ENCODE peak calls at places on chromosome 3, in six cellular contexts. One of them, this sample, is unnamed.

GRCh38 chr3:190012314-190012782 is 108.3 kb downstream of the P3H2 start:
- DNase-seq in CD8-positive, alpha-beta memory T cell: no peak
- DNase-seq in Panc1: peak; percentile 83
- DNase-seq in psoas muscle: no peak
- DNase-seq in neuronal stem cell: peak; percentile 36
- DNase-seq in K562: no peak
- DNase-seq in this sample: no peak

GRCh38 chr3:140341817-140342403 is 336.0 kb upstream of the TRIM42 start:
- DNase-seq in psoas muscle: no peak
- DNase-seq in neuronal stem cell: no peak
- DNase-seq in Panc1: no peak
- DNase-seq in CD8-positive, alpha-beta memory T cell: no peak
- DNase-seq in K562: no peak
- DNase-seq in this sample: no peak

GRCh38 chr3:78979083-78979482 is 788.7 kb downstream of the ROBO1 start:
- DNase-seq in K562: no peak
- DNase-seq in CD8-positive, alpha-beta memory T cell: no peak
- DNase-seq in neuronal stem cell: peak; percentile 77
- DNase-seq in psoas muscle: no peak
- DNase-seq in Panc1: no peak
- DNase-seq in this sample: no peak

GRCh38 chr3:182959474-182960350 is 20.6 kb downstream of the DCUN1D1 start:
- DNase-seq in neuronal stem cell: peak; percentile 46
- DNase-seq in CD8-positive, alpha-beta memory T cell: no peak
- DNase-seq in K562: no peak
- DNase-seq in psoas muscle: no peak
- DNase-seq in Panc1: no peak
- DNase-seq in this sample: no peak

GRCh38 chr3:195181781-195182469 is 89.0 kb downstream of the XXYLT1 start:
- DNase-seq in K562: no peak
- DNase-seq in psoas muscle: no peak
- DNase-seq in Panc1: no peak
- DNase-seq in CD8-positive, alpha-beta memory T cell: no peak
- DNase-seq in neuronal stem cell: no peak
- DNase-seq in this sample: no peak

GRCh38 chr3:157543491-157544035 is 40.3 kb upstream of the VEPH1 start:
- DNase-seq in neuronal stem cell: no peak
- DNase-seq in psoas muscle: no peak
- DNase-seq in K562: no peak
- DNase-seq in Panc1: no peak
- DNase-seq in CD8-positive, alpha-beta memory T cell: no peak
- DNase-seq in this sample: no peak

GRCh38 chr3:49399467-49399866 is 12.3 kb downstream of the RHOA start:
- DNase-seq in neuronal stem cell: no peak
- DNase-seq in CD8-positive, alpha-beta memory T cell: no peak
- DNase-seq in K562: no peak
- DNase-seq in psoas muscle: peak; percentile 26
- DNase-seq in Panc1: no peak
- DNase-seq in this sample: no peak

GRCh38 chr3:42771271-42771670 is 1.8 kb downstream of the CCDC13 start:
- DNase-seq in K562: no peak
- DNase-seq in psoas muscle: no peak
- DNase-seq in neuronal stem cell: no peak
- DNase-seq in Panc1: no peak
- DNase-seq in CD8-positive, alpha-beta memory T cell: no peak
- DNase-seq in this sample: no peak

GRCh38 chr3:95029644-95030043 is 966.8 kb downstream of the NSUN3 start:
- DNase-seq in CD8-positive, alpha-beta memory T cell: no peak
- DNase-seq in K562: no peak
- DNase-seq in psoas muscle: no peak
- DNase-seq in Panc1: no peak
- DNase-seq in neuronal stem cell: no peak
- DNase-seq in this sample: no peak

GRCh38 chr3:46666471-46666845 is 27.0 kb downstream of the ALS2CL start:
- DNase-seq in neuronal stem cell: no peak
- DNase-seq in CD8-positive, alpha-beta memory T cell: no peak
- DNase-seq in K562: no peak
- DNase-seq in psoas muscle: peak; percentile 44
- DNase-seq in Panc1: no peak
- DNase-seq in this sample: no peak

GRCh38 chr3:188274249-188274915 is 120.4 kb downstream of the LPP start:
- DNase-seq in Panc1: no peak
- DNase-seq in K562: no peak
- DNase-seq in neuronal stem cell: no peak
- DNase-seq in CD8-positive, alpha-beta memory T cell: no peak
- DNase-seq in psoas muscle: no peak
- DNase-seq in this sample: no peak

GRCh38 chr3:48273594-48274211 is 32.8 kb downstream of the ZNF589 start:
- DNase-seq in K562: peak; percentile 56
- DNase-seq in neuronal stem cell: peak; percentile 43
- DNase-seq in psoas muscle: no peak
- DNase-seq in Panc1: peak; percentile 32
- DNase-seq in CD8-positive, alpha-beta memory T cell: peak; percentile 13
- DNase-seq in this sample: peak; percentile 90

GRCh38 chr3:32940726-32941125 is 10.7 kb upstream of the CCR4 start:
- DNase-seq in CD8-positive, alpha-beta memory T cell: no peak
- DNase-seq in psoas muscle: no peak
- DNase-seq in neuronal stem cell: no peak
- DNase-seq in Panc1: no peak
- DNase-seq in K562: no peak
- DNase-seq in this sample: no peak

GRCh38 chr3:27138005-27138404 is 231.2 kb downstream of the NEK10 start:
- DNase-seq in psoas muscle: no peak
- DNase-seq in Panc1: no peak
- DNase-seq in CD8-positive, alpha-beta memory T cell: no peak
- DNase-seq in neuronal stem cell: no peak
- DNase-seq in K562: no peak
- DNase-seq in this sample: no peak

GRCh38 chr3:27141668-27142067 is 227.5 kb downstream of the NEK10 start:
- DNase-seq in K562: no peak
- DNase-seq in psoas muscle: no peak
- DNase-seq in neuronal stem cell: no peak
- DNase-seq in CD8-positive, alpha-beta memory T cell: no peak
- DNase-seq in Panc1: no peak
- DNase-seq in this sample: peak; percentile 56

GRCh38 chr3:27133062-27133461 is 236.1 kb downstream of the NEK10 start:
- DNase-seq in neuronal stem cell: no peak
- DNase-seq in psoas muscle: no peak
- DNase-seq in K562: no peak
- DNase-seq in Panc1: no peak
- DNase-seq in CD8-positive, alpha-beta memory T cell: no peak
- DNase-seq in this sample: no peak

GRCh38 chr3:27134165-27134796 is 234.9 kb downstream of the NEK10 start:
- DNase-seq in Panc1: peak; percentile 51
- DNase-seq in CD8-positive, alpha-beta memory T cell: peak; percentile 45
- DNase-seq in psoas muscle: peak; percentile 75
- DNase-seq in K562: peak; percentile 61
- DNase-seq in neuronal stem cell: peak; percentile 66
- DNase-seq in this sample: peak; percentile 88

GRCh38 chr3:27138562-27138961 is 230.6 kb downstream of the NEK10 start:
- DNase-seq in psoas muscle: no peak
- DNase-seq in Panc1: no peak
- DNase-seq in K562: no peak
- DNase-seq in neuronal stem cell: no peak
- DNase-seq in CD8-positive, alpha-beta memory T cell: no peak
- DNase-seq in this sample: no peak
- H3K27ac ChIP-seq in psoas muscle: peak overlapping the region; percentile 32
- H3K27ac ChIP-seq in Panc1: no peak overlapping the region
- H3K27ac ChIP-seq in K562: no peak overlapping the region
- H3K27ac ChIP-seq in neuronal stem cell: no peak overlapping the region
- H3K27ac ChIP-seq in CD8-positive, alpha-beta memory T cell: no peak overlapping the region
- H3K27ac ChIP-seq in this sample: no peak overlapping the region

GRCh38 chr3:39143051-39143885 is 10.1 kb downstream of the CSRNP1 start:
- DNase-seq in psoas muscle: peak; percentile 78
- DNase-seq in CD8-positive, alpha-beta memory T cell: no peak
- DNase-seq in neuronal stem cell: no peak
- DNase-seq in K562: no peak
- DNase-seq in Panc1: no peak
- DNase-seq in this sample: no peak

GRCh38 chr3:39140341-39140971 is 12.9 kb downstream of the CSRNP1 start:
- DNase-seq in CD8-positive, alpha-beta memory T cell: no peak
- DNase-seq in Panc1: no peak
- DNase-seq in K562: no peak
- DNase-seq in neuronal stem cell: no peak
- DNase-seq in psoas muscle: no peak
- DNase-seq in this sample: no peak

GRCh38 chr3:39144095-39144747 is 9.2 kb downstream of the CSRNP1 start:
- DNase-seq in psoas muscle: peak; percentile 56
- DNase-seq in K562: no peak
- DNase-seq in Panc1: no peak
- DNase-seq in CD8-positive, alpha-beta memory T cell: no peak
- DNase-seq in neuronal stem cell: no peak
- DNase-seq in this sample: no peak

GRCh38 chr3:39141211-39141995 is 12.0 kb downstream of the CSRNP1 start:
- DNase-seq in CD8-positive, alpha-beta memory T cell: no peak
- DNase-seq in neuronal stem cell: no peak
- DNase-seq in Panc1: no peak
- DNase-seq in psoas muscle: peak; percentile 66
- DNase-seq in K562: no peak
- DNase-seq in this sample: no peak

GRCh38 chr3:39142067-39142466 is 11.3 kb downstream of the CSRNP1 start:
- DNase-seq in CD8-positive, alpha-beta memory T cell: no peak
- DNase-seq in psoas muscle: no peak
- DNase-seq in K562: no peak
- DNase-seq in neuronal stem cell: no peak
- DNase-seq in Panc1: no peak
- DNase-seq in this sample: no peak
- H3K36me3 ChIP-seq in CD8-positive, alpha-beta memory T cell: peaks cover 29% of the 10 kb centered on the region
- H3K36me3 ChIP-seq in psoas muscle: peaks cover 8% of the 10 kb centered on the region
- H3K36me3 ChIP-seq in K562: peaks cover 72% of the 10 kb centered on the region
- H3K36me3 ChIP-seq in neuronal stem cell: peaks cover 37% of the 10 kb centered on the region
- H3K36me3 ChIP-seq in Panc1: no peaks in the 10 kb centered on the region
- H3K36me3 ChIP-seq in this sample: no peaks in the 10 kb centered on the region

DNA sequence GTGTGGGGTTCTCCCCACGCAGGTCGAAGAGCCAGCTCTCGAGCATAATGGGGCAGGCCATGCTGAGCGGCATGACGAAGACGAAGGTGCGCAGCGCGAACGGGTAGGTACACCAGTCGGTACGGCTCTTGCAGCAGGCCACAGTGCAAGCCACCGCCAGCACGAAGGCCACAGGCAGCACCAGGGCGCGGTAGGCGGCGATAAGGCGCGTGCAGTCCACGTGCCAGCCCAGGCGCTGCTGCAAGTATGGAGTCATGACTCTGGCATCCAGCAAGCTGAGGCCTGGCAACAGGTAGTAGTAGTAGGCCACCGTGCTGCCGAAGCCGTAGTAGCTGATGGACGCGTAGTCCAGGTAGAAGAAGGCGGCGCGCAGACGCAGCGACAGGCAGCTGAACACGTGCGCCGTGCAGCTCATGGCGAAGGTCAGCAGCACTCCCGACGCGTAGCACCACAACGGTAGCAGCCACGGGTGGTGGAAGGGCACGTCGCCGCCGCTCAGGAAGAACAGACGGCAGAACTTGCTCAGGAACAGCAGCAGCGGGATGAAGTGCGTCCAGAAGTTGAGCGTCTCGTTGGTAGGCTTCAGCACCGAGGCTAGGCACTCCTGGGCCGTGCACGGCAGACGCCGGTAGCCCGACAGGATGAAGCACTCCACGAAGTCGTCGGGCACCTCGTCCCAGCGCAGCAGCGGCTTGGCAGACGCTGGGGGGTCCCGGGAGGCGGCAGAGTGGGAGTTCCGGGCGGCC is 781 bp downstream of the PAQR9 start:
- DNase-seq in K562: no peak
- DNase-seq in Panc1: no peak
- DNase-seq in neuronal stem cell: no peak
- DNase-seq in psoas muscle: no peak
- DNase-seq in CD8-positive, alpha-beta memory T cell: no peak
- DNase-seq in this sample: no peak
- H3K27me3 ChIP-seq in K562: no peaks in the 10 kb centered on the region
- H3K27me3 ChIP-seq in Panc1: peaks cover 15% of the 10 kb centered on the region
- H3K27me3 ChIP-seq in neuronal stem cell: peaks cover 11% of the 10 kb centered on the region
- H3K27me3 ChIP-seq in psoas muscle: peaks cover 2% of the 10 kb centered on the region
- H3K27me3 ChIP-seq in CD8-positive, alpha-beta memory T cell: peaks cover 10% of the 10 kb centered on the region
- H3K27me3 ChIP-seq in this sample: no peaks in the 10 kb centered on the region

GRCh38 chr3:73148207-73148606 is 86.7 kb downstream of the EBLN2 start:
- DNase-seq in CD8-positive, alpha-beta memory T cell: no peak
- DNase-seq in neuronal stem cell: no peak
- DNase-seq in K562: no peak
- DNase-seq in psoas muscle: no peak
- DNase-seq in Panc1: no peak
- DNase-seq in this sample: no peak
- H3K27ac ChIP-seq in CD8-positive, alpha-beta memory T cell: no peak overlapping the region
- H3K27ac ChIP-seq in neuronal stem cell: no peak overlapping the region
- H3K27ac ChIP-seq in K562: no peak overlapping the region
- H3K27ac ChIP-seq in psoas muscle: no peak overlapping the region
- H3K27ac ChIP-seq in Panc1: no peak overlapping the region
- H3K27ac ChIP-seq in this sample: no peak overlapping the region

DNA sequence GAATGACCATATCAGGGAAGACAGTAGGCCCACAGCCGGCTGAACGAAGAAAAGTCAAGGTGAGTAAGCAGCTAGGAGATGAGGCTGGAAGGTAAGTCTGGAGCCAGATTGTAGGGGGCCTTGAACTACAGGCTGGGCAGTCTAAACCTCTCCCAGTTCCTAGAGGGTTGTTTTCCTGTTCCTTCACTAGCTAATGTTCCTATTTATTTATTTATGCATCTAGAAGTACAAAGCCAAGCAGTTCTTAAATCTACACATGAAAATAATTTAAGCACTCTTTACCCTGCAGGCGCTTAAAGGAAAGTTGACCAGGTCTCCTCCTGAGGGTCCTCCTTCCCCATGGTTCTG is 3.7 kb downstream of the ACAA1 start:
- DNase-seq in Panc1: no peak
- DNase-seq in K562: no peak
- DNase-seq in psoas muscle: no peak
- DNase-seq in CD8-positive, alpha-beta memory T cell: no peak
- DNase-seq in neuronal stem cell: no peak
- DNase-seq in this sample: no peak
- H3K36me3 ChIP-seq in Panc1: peaks cover 5% of the 10 kb centered on the region
- H3K36me3 ChIP-seq in K562: peaks cover 72% of the 10 kb centered on the region
- H3K36me3 ChIP-seq in psoas muscle: peaks cover 9% of the 10 kb centered on the region
- H3K36me3 ChIP-seq in CD8-positive, alpha-beta memory T cell: peaks cover 42% of the 10 kb centered on the region
- H3K36me3 ChIP-seq in neuronal stem cell: peaks cover 28% of the 10 kb centered on the region
- H3K36me3 ChIP-seq in this sample: peaks cover 32% of the 10 kb centered on the region

GRCh38 chr3:119762876-119763275 is 19.0 kb upstream of the NR1I2 start:
- DNase-seq in K562: no peak
- DNase-seq in CD8-positive, alpha-beta memory T cell: no peak
- DNase-seq in psoas muscle: no peak
- DNase-seq in neuronal stem cell: no peak
- DNase-seq in Panc1: no peak
- DNase-seq in this sample: no peak

GRCh38 chr3:119763466-119763865 is 18.4 kb upstream of the NR1I2 start:
- DNase-seq in K562: no peak
- DNase-seq in psoas muscle: no peak
- DNase-seq in CD8-positive, alpha-beta memory T cell: no peak
- DNase-seq in neuronal stem cell: no peak
- DNase-seq in Panc1: no peak
- DNase-seq in this sample: no peak

DNA sequence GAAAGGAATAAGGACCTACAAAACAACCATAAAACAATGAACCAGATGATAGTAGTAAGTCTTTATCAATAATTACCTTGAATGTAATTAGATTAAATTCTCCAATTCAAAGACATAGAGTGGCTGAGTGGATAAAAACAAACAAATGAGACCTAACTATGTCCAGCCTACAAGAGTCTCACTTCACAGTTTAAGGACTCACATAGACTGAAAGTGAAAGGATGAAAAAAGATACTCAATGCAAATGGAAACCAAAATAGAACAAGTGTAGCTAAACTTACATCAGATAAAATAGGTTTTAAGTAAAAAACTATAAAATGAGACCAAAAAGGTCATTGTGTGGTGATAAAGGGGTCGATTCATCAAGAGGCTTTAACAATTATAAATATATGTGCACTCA is 21.9 kb upstream of the NR1I2 start:
- DNase-seq in Panc1: no peak
- DNase-seq in CD8-positive, alpha-beta memory T cell: no peak
- DNase-seq in psoas muscle: no peak
- DNase-seq in K562: no peak
- DNase-seq in neuronal stem cell: no peak
- DNase-seq in this sample: no peak
- H3K27me3 ChIP-seq in Panc1: peaks cover 2% of the 10 kb centered on the region
- H3K27me3 ChIP-seq in CD8-positive, alpha-beta memory T cell: no peaks in the 10 kb centered on the region
- H3K27me3 ChIP-seq in psoas muscle: no peaks in the 10 kb centered on the region
- H3K27me3 ChIP-seq in K562: no peaks in the 10 kb centered on the region
- H3K27me3 ChIP-seq in neuronal stem cell: no peaks in the 10 kb centered on the region
- H3K27me3 ChIP-seq in this sample: no peaks in the 10 kb centered on the region